ENCODE peak calls at places on chromosomes 5 and 9, in nine cellular contexts. One of them, this sample, is unnamed.
A peak's percentile ranks its signal among the peaks of the same experiment; 100 is the strongest.

GRCh38 chr9:89038354-89039091 is 47.3 kb downstream of the S1PR3 start:
- DNase-seq in adrenal gland: peak; percentile 65
- DNase-seq in CD8-positive, alpha-beta memory T cell: no peak
- DNase-seq in CD8-positive, alpha-beta T cell: no peak
- DNase-seq in left lung: no peak
- DNase-seq in IMR-90: peak; percentile 97
- DNase-seq in Karpas-422: no peak
- DNase-seq in neural progenitor cell: no peak
- DNase-seq in spleen: no peak
- DNase-seq in this sample: no peak

GRCh38 chr9:29969856-29970647 is 2396.8 kb upstream of the C9orf72 start:
- DNase-seq in left lung: no peak
- DNase-seq in CD8-positive, alpha-beta memory T cell: no peak
- DNase-seq in adrenal gland: no peak
- DNase-seq in CD8-positive, alpha-beta T cell: no peak
- DNase-seq in neural progenitor cell: no peak
- DNase-seq in spleen: no peak
- DNase-seq in Karpas-422: no peak
- DNase-seq in IMR-90: no peak
- DNase-seq in this sample: no peak

GRCh38 chr9:115882911-115883310 is 270.7 kb upstream of the PAPPA start:
- DNase-seq in IMR-90: peak; percentile 21
- DNase-seq in adrenal gland: no peak
- DNase-seq in left lung: no peak
- DNase-seq in Karpas-422: no peak
- DNase-seq in neural progenitor cell: no peak
- DNase-seq in CD8-positive, alpha-beta T cell: no peak
- DNase-seq in CD8-positive, alpha-beta memory T cell: no peak
- DNase-seq in spleen: no peak
- DNase-seq in this sample: no peak

GRCh38 chr9:108400267-108400666 is 455.5 kb downstream of the ACTL7B start:
- DNase-seq in Karpas-422: no peak
- DNase-seq in left lung: no peak
- DNase-seq in adrenal gland: no peak
- DNase-seq in CD8-positive, alpha-beta T cell: no peak
- DNase-seq in spleen: no peak
- DNase-seq in IMR-90: no peak
- DNase-seq in neural progenitor cell: no peak
- DNase-seq in CD8-positive, alpha-beta memory T cell: no peak
- DNase-seq in this sample: no peak

GRCh38 chr9:125409637-125410521 is 148.3 kb downstream of the GAPVD1 start:
- DNase-seq in IMR-90: peak; percentile 53
- DNase-seq in CD8-positive, alpha-beta memory T cell: peak; percentile 41
- DNase-seq in spleen: no peak
- DNase-seq in neural progenitor cell: peak; percentile 25
- DNase-seq in Karpas-422: peak; percentile 89
- DNase-seq in left lung: no peak
- DNase-seq in CD8-positive, alpha-beta T cell: no peak
- DNase-seq in adrenal gland: peak; percentile 15
- DNase-seq in this sample: no peak

GRCh38 chr5:169648725-169649124 is 11.7 kb downstream of the DOCK2 start:
- DNase-seq in CD8-positive, alpha-beta T cell: no peak
- DNase-seq in neural progenitor cell: no peak
- DNase-seq in CD8-positive, alpha-beta memory T cell: no peak
- DNase-seq in spleen: no peak
- DNase-seq in left lung: no peak
- DNase-seq in Karpas-422: no peak
- DNase-seq in adrenal gland: no peak
- DNase-seq in IMR-90: peak; percentile 48
- DNase-seq in this sample: no peak

GRCh38 chr9:73371801-73372200 is 220.1 kb downstream of the ANXA1 start:
- DNase-seq in CD8-positive, alpha-beta memory T cell: no peak
- DNase-seq in IMR-90: no peak
- DNase-seq in adrenal gland: no peak
- DNase-seq in left lung: no peak
- DNase-seq in CD8-positive, alpha-beta T cell: no peak
- DNase-seq in neural progenitor cell: no peak
- DNase-seq in spleen: no peak
- DNase-seq in Karpas-422: no peak
- DNase-seq in this sample: no peak

GRCh38 chr9:125568616-125569015 is 138.4 kb downstream of the MAPKAP1 start:
- DNase-seq in adrenal gland: no peak
- DNase-seq in Karpas-422: no peak
- DNase-seq in IMR-90: peak; percentile 39
- DNase-seq in left lung: no peak
- DNase-seq in spleen: no peak
- DNase-seq in CD8-positive, alpha-beta T cell: no peak
- DNase-seq in CD8-positive, alpha-beta memory T cell: no peak
- DNase-seq in neural progenitor cell: no peak
- DNase-seq in this sample: no peak

GRCh38 chr5:56525117-56525516 is 290.2 kb upstream of the MAP3K1 start:
- DNase-seq in CD8-positive, alpha-beta memory T cell: no peak
- DNase-seq in neural progenitor cell: no peak
- DNase-seq in CD8-positive, alpha-beta T cell: no peak
- DNase-seq in spleen: no peak
- DNase-seq in left lung: no peak
- DNase-seq in IMR-90: peak; percentile 56
- DNase-seq in adrenal gland: peak; percentile 72
- DNase-seq in Karpas-422: no peak
- DNase-seq in this sample: no peak

GRCh38 chr9:11933926-11934325 is 759.3 kb upstream of the TYRP1 start:
- DNase-seq in adrenal gland: no peak
- DNase-seq in IMR-90: peak; percentile 1
- DNase-seq in spleen: no peak
- DNase-seq in CD8-positive, alpha-beta T cell: no peak
- DNase-seq in Karpas-422: no peak
- DNase-seq in CD8-positive, alpha-beta memory T cell: no peak
- DNase-seq in left lung: no peak
- DNase-seq in neural progenitor cell: no peak
- DNase-seq in this sample: no peak

GRCh38 chr9:3473402-3473801 is 52.4 kb downstream of the RFX3 start:
- DNase-seq in adrenal gland: no peak
- DNase-seq in left lung: no peak
- DNase-seq in CD8-positive, alpha-beta T cell: no peak
- DNase-seq in IMR-90: no peak
- DNase-seq in spleen: no peak
- DNase-seq in Karpas-422: peak; percentile 80
- DNase-seq in CD8-positive, alpha-beta memory T cell: no peak
- DNase-seq in neural progenitor cell: no peak
- DNase-seq in this sample: no peak

GRCh38 chr5:62431735-62432617 is 19.4 kb downstream of the IPO11 start:
- DNase-seq in adrenal gland: no peak
- DNase-seq in neural progenitor cell: no peak
- DNase-seq in spleen: no peak
- DNase-seq in CD8-positive, alpha-beta memory T cell: no peak
- DNase-seq in CD8-positive, alpha-beta T cell: no peak
- DNase-seq in Karpas-422: no peak
- DNase-seq in IMR-90: no peak
- DNase-seq in left lung: no peak
- DNase-seq in this sample: no peak

GRCh38 chr9:18394847-18395355 is 79.1 kb upstream of the ADAMTSL1 start:
- DNase-seq in IMR-90: no peak
- DNase-seq in adrenal gland: no peak
- DNase-seq in Karpas-422: no peak
- DNase-seq in CD8-positive, alpha-beta memory T cell: no peak
- DNase-seq in CD8-positive, alpha-beta T cell: no peak
- DNase-seq in neural progenitor cell: no peak
- DNase-seq in spleen: no peak
- DNase-seq in left lung: no peak
- DNase-seq in this sample: no peak

GRCh38 chr5:97142521-97143254 is at the start of gene LIX1:
- DNase-seq in left lung: no peak
- DNase-seq in neural progenitor cell: peak; percentile 97
- DNase-seq in adrenal gland: peak; percentile 42
- DNase-seq in spleen: no peak
- DNase-seq in CD8-positive, alpha-beta memory T cell: peak; percentile 4
- DNase-seq in IMR-90: peak; percentile 36
- DNase-seq in CD8-positive, alpha-beta T cell: no peak
- DNase-seq in Karpas-422: peak; percentile 79
- DNase-seq in this sample: no peak

GRCh38 chr5:31854625-31855526 is 215.9 kb downstream of the PDZD2 start:
- DNase-seq in adrenal gland: peak; percentile 24
- DNase-seq in neural progenitor cell: peak; percentile 83
- DNase-seq in IMR-90: no peak
- DNase-seq in CD8-positive, alpha-beta T cell: no peak
- DNase-seq in left lung: peak; percentile 67
- DNase-seq in Karpas-422: no peak
- DNase-seq in CD8-positive, alpha-beta memory T cell: no peak
- DNase-seq in spleen: no peak
- DNase-seq in this sample: no peak

GRCh38 chr9:23826120-23826629 is at the start of gene ELAVL2:
- DNase-seq in CD8-positive, alpha-beta T cell: no peak
- DNase-seq in neural progenitor cell: peak; percentile 99
- DNase-seq in Karpas-422: no peak
- DNase-seq in left lung: peak; percentile 73
- DNase-seq in CD8-positive, alpha-beta memory T cell: peak; percentile 7
- DNase-seq in adrenal gland: peak; percentile 97
- DNase-seq in spleen: peak; percentile 83
- DNase-seq in IMR-90: peak; percentile 81
- DNase-seq in this sample: no peak

GRCh38 chr5:148792649-148793048 is 33.8 kb upstream of the ADRB2 start:
- DNase-seq in neural progenitor cell: no peak
- DNase-seq in left lung: no peak
- DNase-seq in CD8-positive, alpha-beta memory T cell: no peak
- DNase-seq in spleen: no peak
- DNase-seq in Karpas-422: no peak
- DNase-seq in CD8-positive, alpha-beta T cell: no peak
- DNase-seq in adrenal gland: no peak
- DNase-seq in IMR-90: no peak
- DNase-seq in this sample: no peak

GRCh38 chr5:100790951-100791350 is 112.1 kb downstream of the ST8SIA4 start:
- DNase-seq in neural progenitor cell: no peak
- DNase-seq in spleen: no peak
- DNase-seq in adrenal gland: no peak
- DNase-seq in CD8-positive, alpha-beta memory T cell: no peak
- DNase-seq in left lung: no peak
- DNase-seq in IMR-90: no peak
- DNase-seq in Karpas-422: no peak
- DNase-seq in CD8-positive, alpha-beta T cell: no peak
- DNase-seq in this sample: no peak

GRCh38 chr5:84863020-84863419 is 478.3 kb upstream of the EDIL3 start:
- DNase-seq in CD8-positive, alpha-beta memory T cell: no peak
- DNase-seq in Karpas-422: no peak
- DNase-seq in left lung: no peak
- DNase-seq in spleen: no peak
- DNase-seq in neural progenitor cell: no peak
- DNase-seq in IMR-90: no peak
- DNase-seq in adrenal gland: no peak
- DNase-seq in CD8-positive, alpha-beta T cell: no peak
- DNase-seq in this sample: no peak

DNA sequence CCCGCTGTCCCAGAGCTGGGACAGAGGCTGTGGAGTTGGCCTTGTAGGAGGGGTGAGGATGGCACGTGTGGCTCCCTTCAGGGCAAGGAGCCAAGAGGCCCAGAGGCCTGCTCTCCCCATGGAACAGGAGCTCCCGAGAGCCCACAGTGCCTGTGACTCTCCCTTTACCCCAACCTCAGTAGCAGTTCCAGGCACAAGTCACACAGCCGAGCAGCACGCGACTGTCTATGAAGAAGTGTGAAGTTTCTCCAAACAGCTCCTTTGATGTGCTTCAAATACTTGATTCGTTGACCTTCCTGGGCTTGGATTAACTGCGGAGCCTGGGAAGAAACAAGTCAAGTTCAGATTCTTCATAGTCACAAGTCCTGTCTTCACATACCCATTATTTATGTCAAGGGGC is 208.7 kb downstream of the IRX2 start:
- DNase-seq in spleen: no peak
- DNase-seq in Karpas-422: no peak
- DNase-seq in CD8-positive, alpha-beta memory T cell: no peak
- DNase-seq in CD8-positive, alpha-beta T cell: no peak
- DNase-seq in IMR-90: no peak
- DNase-seq in adrenal gland: no peak
- DNase-seq in neural progenitor cell: no peak
- DNase-seq in left lung: no peak
- DNase-seq in this sample: no peak
- H3K9me3 ChIP-seq in spleen: peaks cover 18% of the 10 kb centered on the region
- H3K9me3 ChIP-seq in Karpas-422: no peaks in the 10 kb centered on the region
- H3K9me3 ChIP-seq in CD8-positive, alpha-beta memory T cell: no peaks in the 10 kb centered on the region
- H3K9me3 ChIP-seq in CD8-positive, alpha-beta T cell: no peaks in the 10 kb centered on the region
- H3K9me3 ChIP-seq in IMR-90: peaks cover 30% of the 10 kb centered on the region
- H3K9me3 ChIP-seq in adrenal gland: no peaks in the 10 kb centered on the region
- H3K9me3 ChIP-seq in neural progenitor cell: no peaks in the 10 kb centered on the region
- H3K9me3 ChIP-seq in left lung: no peaks in the 10 kb centered on the region
- H3K9me3 ChIP-seq in this sample: no peaks in the 10 kb centered on the region

DNA sequence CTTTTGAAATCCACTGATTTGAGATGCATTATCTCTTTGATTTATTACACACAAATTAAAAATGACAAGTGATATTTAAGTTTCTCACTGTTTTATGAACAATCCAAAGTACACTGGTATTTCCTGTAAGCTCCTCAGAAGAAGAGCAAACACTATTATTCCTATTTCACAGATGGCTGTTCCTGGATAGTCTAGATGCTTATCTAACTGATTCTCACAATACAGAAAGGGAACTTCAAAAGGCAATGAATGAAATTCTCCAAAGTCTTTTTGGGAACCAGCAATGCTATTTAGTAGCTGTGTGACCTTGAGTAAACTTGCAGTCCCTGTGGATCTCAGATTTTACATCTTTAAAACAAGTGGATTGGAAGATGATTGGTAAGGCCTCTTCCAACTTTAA is 404.7 kb upstream of the DAB2 start:
- DNase-seq in CD8-positive, alpha-beta T cell: no peak
- DNase-seq in left lung: no peak
- DNase-seq in Karpas-422: no peak
- DNase-seq in adrenal gland: no peak
- DNase-seq in IMR-90: no peak
- DNase-seq in spleen: no peak
- DNase-seq in CD8-positive, alpha-beta memory T cell: no peak
- DNase-seq in neural progenitor cell: no peak
- DNase-seq in this sample: no peak
- H3K9me3 ChIP-seq in CD8-positive, alpha-beta T cell: no peaks in the 10 kb centered on the region
- H3K9me3 ChIP-seq in left lung: no peaks in the 10 kb centered on the region
- H3K9me3 ChIP-seq in Karpas-422: no peaks in the 10 kb centered on the region
- H3K9me3 ChIP-seq in adrenal gland: no peaks in the 10 kb centered on the region
- H3K9me3 ChIP-seq in IMR-90: no peaks in the 10 kb centered on the region
- H3K9me3 ChIP-seq in spleen: no peaks in the 10 kb centered on the region
- H3K9me3 ChIP-seq in CD8-positive, alpha-beta memory T cell: no peaks in the 10 kb centered on the region
- H3K9me3 ChIP-seq in neural progenitor cell: no peaks in the 10 kb centered on the region
- H3K9me3 ChIP-seq in this sample: no peaks in the 10 kb centered on the region

DNA sequence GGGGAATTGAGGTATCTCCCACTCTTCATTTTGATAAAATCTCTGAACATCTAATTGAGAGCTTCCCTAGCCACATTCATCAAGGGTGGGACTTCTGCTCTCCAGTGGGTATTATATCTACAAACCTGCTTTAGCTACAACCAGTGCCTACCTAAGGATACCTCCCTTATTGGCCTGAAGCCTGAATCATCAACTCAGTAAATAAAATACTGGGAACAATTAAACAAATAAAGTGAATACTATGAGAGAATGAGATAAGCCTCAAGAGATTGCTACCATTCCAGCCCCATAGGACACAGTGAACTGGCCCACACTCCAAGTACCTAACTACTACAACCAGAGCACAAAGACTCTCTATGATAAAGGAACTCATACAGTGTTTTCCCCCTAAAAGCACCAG is 47.4 kb upstream of the IL12B start:
- DNase-seq in Karpas-422: no peak
- DNase-seq in adrenal gland: no peak
- DNase-seq in IMR-90: no peak
- DNase-seq in CD8-positive, alpha-beta T cell: no peak
- DNase-seq in spleen: no peak
- DNase-seq in neural progenitor cell: no peak
- DNase-seq in left lung: no peak
- DNase-seq in CD8-positive, alpha-beta memory T cell: no peak
- DNase-seq in this sample: no peak
- H3K9me3 ChIP-seq in Karpas-422: peaks cover 8% of the 10 kb centered on the region
- H3K9me3 ChIP-seq in adrenal gland: no peaks in the 10 kb centered on the region
- H3K9me3 ChIP-seq in IMR-90: no peaks in the 10 kb centered on the region
- H3K9me3 ChIP-seq in CD8-positive, alpha-beta T cell: peaks cover 3% of the 10 kb centered on the region
- H3K9me3 ChIP-seq in spleen: peaks cover 83% of the 10 kb centered on the region
- H3K9me3 ChIP-seq in neural progenitor cell: no peaks in the 10 kb centered on the region
- H3K9me3 ChIP-seq in left lung: no peaks in the 10 kb centered on the region
- H3K9me3 ChIP-seq in CD8-positive, alpha-beta memory T cell: peaks cover 6% of the 10 kb centered on the region
- H3K9me3 ChIP-seq in this sample: peaks cover 3% of the 10 kb centered on the region

GRCh38 chr5:82821978-82822927 is 254.9 kb downstream of the TMEM167A start:
- DNase-seq in CD8-positive, alpha-beta T cell: no peak
- DNase-seq in Karpas-422: no peak
- DNase-seq in left lung: no peak
- DNase-seq in CD8-positive, alpha-beta memory T cell: no peak
- DNase-seq in neural progenitor cell: peak; percentile 75
- DNase-seq in spleen: no peak
- DNase-seq in IMR-90: no peak
- DNase-seq in adrenal gland: no peak
- DNase-seq in this sample: no peak
- H3K9me3 ChIP-seq in CD8-positive, alpha-beta T cell: no peaks in the 10 kb centered on the region
- H3K9me3 ChIP-seq in Karpas-422: no peaks in the 10 kb centered on the region
- H3K9me3 ChIP-seq in left lung: no peaks in the 10 kb centered on the region
- H3K9me3 ChIP-seq in CD8-positive, alpha-beta memory T cell: no peaks in the 10 kb centered on the region
- H3K9me3 ChIP-seq in neural progenitor cell: no peaks in the 10 kb centered on the region
- H3K9me3 ChIP-seq in spleen: no peaks in the 10 kb centered on the region
- H3K9me3 ChIP-seq in IMR-90: no peaks in the 10 kb centered on the region
- H3K9me3 ChIP-seq in adrenal gland: no peaks in the 10 kb centered on the region
- H3K9me3 ChIP-seq in this sample: no peaks in the 10 kb centered on the region

This sample was measured in T-helper 17 cell.